ENCODE peak calls at places on chromosomes 6 and 20, in eight cellular contexts. One of them, this sample, is unnamed.

GRCh38 chr6:38436726-38437465 is 202.8 kb downstream of the BTBD9 start:
- DNase-seq in cardiac fibroblast: peak
- DNase-seq in AG10803: peak
- DNase-seq in fibroblast of pulmonary artery: peak
- DNase-seq in psoas muscle: no peak
- DNase-seq in A549: peak
- DNase-seq in neural progenitor cell: peak
- DNase-seq in lower lobe of right lung: no peak
- DNase-seq in this sample: peak

GRCh38 chr6:117327149-117328004 is 62.0 kb downstream of the VGLL2 start:
- DNase-seq in AG10803: no peak
- DNase-seq in A549: no peak
- DNase-seq in cardiac fibroblast: no peak
- DNase-seq in fibroblast of pulmonary artery: no peak
- DNase-seq in neural progenitor cell: no peak
- DNase-seq in psoas muscle: no peak
- DNase-seq in lower lobe of right lung: no peak
- DNase-seq in this sample: no peak

GRCh38 chr6:315921-316752 is 23.9 kb downstream of the DUSP22 start:
- DNase-seq in fibroblast of pulmonary artery: no peak
- DNase-seq in cardiac fibroblast: no peak
- DNase-seq in A549: no peak
- DNase-seq in lower lobe of right lung: no peak
- DNase-seq in psoas muscle: no peak
- DNase-seq in neural progenitor cell: no peak
- DNase-seq in AG10803: peak
- DNase-seq in this sample: no peak

GRCh38 chr6:32291549-32291948 is 67.7 kb upstream of the NOTCH4 start:
- DNase-seq in neural progenitor cell: no peak
- DNase-seq in AG10803: no peak
- DNase-seq in lower lobe of right lung: no peak
- DNase-seq in psoas muscle: no peak
- DNase-seq in fibroblast of pulmonary artery: no peak
- DNase-seq in A549: no peak
- DNase-seq in cardiac fibroblast: no peak
- DNase-seq in this sample: no peak

GRCh38 chr6:151024597-151024996 is 159.1 kb downstream of the MTHFD1L start:
- DNase-seq in fibroblast of pulmonary artery: no peak
- DNase-seq in A549: no peak
- DNase-seq in neural progenitor cell: no peak
- DNase-seq in psoas muscle: no peak
- DNase-seq in AG10803: no peak
- DNase-seq in cardiac fibroblast: no peak
- DNase-seq in lower lobe of right lung: no peak
- DNase-seq in this sample: no peak

GRCh38 chr6:34378470-34378869 is 14.0 kb downstream of the NUDT3 start:
- DNase-seq in AG10803: peak
- DNase-seq in cardiac fibroblast: no peak
- DNase-seq in fibroblast of pulmonary artery: no peak
- DNase-seq in neural progenitor cell: no peak
- DNase-seq in psoas muscle: no peak
- DNase-seq in lower lobe of right lung: no peak
- DNase-seq in A549: no peak
- DNase-seq in this sample: no peak

GRCh38 chr6:112780498-112781096 is 433.5 kb downstream of the RFPL4B start:
- DNase-seq in neural progenitor cell: peak
- DNase-seq in A549: peak
- DNase-seq in lower lobe of right lung: peak
- DNase-seq in cardiac fibroblast: peak
- DNase-seq in fibroblast of pulmonary artery: peak
- DNase-seq in AG10803: peak
- DNase-seq in psoas muscle: peak
- DNase-seq in this sample: peak

GRCh38 chr6:33947916-33948594 is 144.3 kb upstream of the MLN start:
- DNase-seq in neural progenitor cell: no peak
- DNase-seq in AG10803: no peak
- DNase-seq in lower lobe of right lung: no peak
- DNase-seq in A549: no peak
- DNase-seq in fibroblast of pulmonary artery: no peak
- DNase-seq in psoas muscle: no peak
- DNase-seq in cardiac fibroblast: no peak
- DNase-seq in this sample: no peak

GRCh38 chr6:11009353-11009752 is 34.8 kb downstream of the ELOVL2 start:
- DNase-seq in neural progenitor cell: no peak
- DNase-seq in A549: peak
- DNase-seq in lower lobe of right lung: no peak
- DNase-seq in cardiac fibroblast: peak
- DNase-seq in fibroblast of pulmonary artery: peak
- DNase-seq in psoas muscle: no peak
- DNase-seq in AG10803: peak
- DNase-seq in this sample: peak

GRCh38 chr6:64280569-64280968 is 645.0 kb downstream of the PHF3 start:
- DNase-seq in psoas muscle: no peak
- DNase-seq in fibroblast of pulmonary artery: peak
- DNase-seq in lower lobe of right lung: no peak
- DNase-seq in AG10803: peak
- DNase-seq in cardiac fibroblast: peak
- DNase-seq in A549: peak
- DNase-seq in neural progenitor cell: peak
- DNase-seq in this sample: peak

GRCh38 chr6:116596815-116597214 is 19.5 kb upstream of the RSPH4A start:
- DNase-seq in fibroblast of pulmonary artery: peak
- DNase-seq in A549: peak
- DNase-seq in psoas muscle: no peak
- DNase-seq in cardiac fibroblast: peak
- DNase-seq in AG10803: peak
- DNase-seq in lower lobe of right lung: no peak
- DNase-seq in neural progenitor cell: peak
- DNase-seq in this sample: peak

GRCh38 chr20:35621560-35621946 is 5.9 kb downstream of the SPAG4 start:
- DNase-seq in AG10803: no peak
- DNase-seq in cardiac fibroblast: no peak
- DNase-seq in psoas muscle: no peak
- DNase-seq in A549: peak
- DNase-seq in fibroblast of pulmonary artery: no peak
- DNase-seq in lower lobe of right lung: no peak
- DNase-seq in neural progenitor cell: no peak
- DNase-seq in this sample: no peak

GRCh38 chr6:159038914-159039884 is 5.6 kb downstream of the TAGAP start:
- DNase-seq in fibroblast of pulmonary artery: no peak
- DNase-seq in psoas muscle: no peak
- DNase-seq in AG10803: peak
- DNase-seq in neural progenitor cell: no peak
- DNase-seq in lower lobe of right lung: no peak
- DNase-seq in A549: no peak
- DNase-seq in cardiac fibroblast: peak
- DNase-seq in this sample: peak

DNA sequence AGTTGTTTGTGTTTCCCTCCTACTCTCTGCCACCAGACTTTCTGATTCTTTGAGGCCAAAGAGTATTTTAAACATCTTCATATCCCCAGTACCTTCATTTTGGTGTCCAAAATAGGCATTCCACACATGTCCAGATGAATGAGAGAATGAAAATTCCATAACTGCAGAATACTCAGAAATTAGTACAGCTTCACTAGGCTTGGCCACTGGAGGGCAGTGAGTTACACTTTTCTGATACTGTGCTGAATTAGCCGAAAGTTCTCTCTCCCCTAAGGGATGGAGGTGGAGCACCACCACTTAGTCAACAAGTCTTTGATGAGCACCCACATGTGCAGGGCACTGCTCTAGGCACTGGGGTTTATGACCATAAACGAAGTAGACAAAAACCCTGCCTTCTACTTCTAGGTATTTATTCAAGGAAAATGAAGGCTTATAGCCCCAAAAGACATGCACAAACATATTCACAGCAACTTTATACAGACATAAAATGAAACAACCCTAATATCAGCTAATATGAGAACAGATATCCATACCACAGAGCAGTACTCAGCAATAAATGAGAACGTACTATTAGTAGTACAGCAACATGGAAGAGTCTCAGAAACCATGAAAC is 46.1 kb upstream of the TMEM217 start:
- DNase-seq in fibroblast of pulmonary artery: peak
- DNase-seq in neural progenitor cell: peak
- DNase-seq in lower lobe of right lung: no peak
- DNase-seq in psoas muscle: no peak
- DNase-seq in AG10803: peak
- DNase-seq in A549: peak
- DNase-seq in cardiac fibroblast: peak
- DNase-seq in this sample: peak
- TF ChIP-seq CTCF in fibroblast of pulmonary artery: peak
- TF ChIP-seq CTCF in neural progenitor cell: peak
- TF ChIP-seq CTCF in lower lobe of right lung: peak
- TF ChIP-seq CTCF in psoas muscle: peak
- TF ChIP-seq CTCF in AG10803: peak
- TF ChIP-seq CTCF in A549: peak
- TF ChIP-seq CTCF in cardiac fibroblast: peak
- TF ChIP-seq CTCF in this sample: peak

GRCh38 chr6:4124361-4124760 is 11.0 kb downstream of the ECI2 start:
- DNase-seq in fibroblast of pulmonary artery: no peak
- DNase-seq in AG10803: no peak
- DNase-seq in A549: no peak
- DNase-seq in neural progenitor cell: no peak
- DNase-seq in lower lobe of right lung: no peak
- DNase-seq in psoas muscle: no peak
- DNase-seq in cardiac fibroblast: no peak
- DNase-seq in this sample: no peak

GRCh38 chr6:4125933-4126864 is 9.2 kb downstream of the ECI2 start:
- DNase-seq in AG10803: peak
- DNase-seq in fibroblast of pulmonary artery: peak
- DNase-seq in neural progenitor cell: no peak
- DNase-seq in psoas muscle: no peak
- DNase-seq in lower lobe of right lung: no peak
- DNase-seq in cardiac fibroblast: peak
- DNase-seq in A549: peak
- DNase-seq in this sample: peak

GRCh38 chr6:4128072-4128471 is 7.3 kb downstream of the ECI2 start:
- DNase-seq in lower lobe of right lung: no peak
- DNase-seq in AG10803: no peak
- DNase-seq in fibroblast of pulmonary artery: no peak
- DNase-seq in neural progenitor cell: no peak
- DNase-seq in psoas muscle: no peak
- DNase-seq in A549: no peak
- DNase-seq in cardiac fibroblast: peak
- DNase-seq in this sample: no peak

GRCh38 chr6:4128748-4129147 is 6.6 kb downstream of the ECI2 start:
- DNase-seq in psoas muscle: no peak
- DNase-seq in cardiac fibroblast: peak
- DNase-seq in lower lobe of right lung: no peak
- DNase-seq in AG10803: no peak
- DNase-seq in fibroblast of pulmonary artery: peak
- DNase-seq in A549: no peak
- DNase-seq in neural progenitor cell: no peak
- DNase-seq in this sample: no peak

GRCh38 chr6:4125500-4125899 is 9.9 kb downstream of the ECI2 start:
- DNase-seq in AG10803: no peak
- DNase-seq in fibroblast of pulmonary artery: peak
- DNase-seq in cardiac fibroblast: peak
- DNase-seq in neural progenitor cell: no peak
- DNase-seq in lower lobe of right lung: no peak
- DNase-seq in psoas muscle: no peak
- DNase-seq in A549: no peak
- DNase-seq in this sample: no peak
- H3K4me3 ChIP-seq in AG10803: no peak
- H3K4me3 ChIP-seq in fibroblast of pulmonary artery: no peak
- H3K4me3 ChIP-seq in cardiac fibroblast: no peak
- H3K4me3 ChIP-seq in neural progenitor cell: no peak
- H3K4me3 ChIP-seq in lower lobe of right lung: no peak
- H3K4me3 ChIP-seq in psoas muscle: no peak
- H3K4me3 ChIP-seq in A549: no peak
- H3K4me3 ChIP-seq in this sample: no peak

DNA sequence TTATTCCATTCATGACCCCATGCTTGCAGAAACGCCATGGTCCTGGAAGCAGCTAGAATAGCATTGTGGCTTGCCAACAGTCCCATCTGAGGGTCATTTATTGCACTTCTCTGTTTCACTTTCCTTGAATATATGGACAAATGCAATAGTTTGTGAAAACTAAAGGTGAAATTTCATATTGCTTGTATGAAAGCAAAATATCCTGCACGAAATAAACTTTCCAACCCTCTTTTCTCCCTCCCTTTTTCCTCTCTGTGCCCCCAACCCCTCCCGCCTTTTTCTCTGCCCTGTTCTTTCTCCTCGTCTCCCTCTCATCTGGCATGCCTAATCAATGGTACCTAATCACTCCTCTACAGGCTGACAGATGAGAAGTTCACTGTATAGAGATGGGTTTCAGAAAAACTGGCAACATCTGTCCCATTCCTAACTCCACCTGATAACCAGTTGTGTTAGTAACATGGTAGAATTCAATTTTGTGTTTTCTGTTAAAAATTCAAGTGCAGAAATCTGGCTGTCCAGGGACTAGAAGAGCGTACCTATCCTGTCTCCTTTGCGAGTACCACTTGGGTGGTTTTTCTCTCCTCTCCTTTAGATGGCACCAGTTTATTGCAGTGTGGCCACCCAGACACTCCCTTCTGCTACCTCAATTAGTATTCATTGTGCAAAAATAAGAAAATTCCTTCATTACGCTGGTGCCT is 198.6 kb downstream of the FOXA2 start:
- DNase-seq in fibroblast of pulmonary artery: peak
- DNase-seq in psoas muscle: no peak
- DNase-seq in cardiac fibroblast: peak
- DNase-seq in neural progenitor cell: peak
- DNase-seq in A549: peak
- DNase-seq in lower lobe of right lung: no peak
- DNase-seq in AG10803: no peak
- DNase-seq in this sample: no peak
- TF ChIP-seq CTCF in fibroblast of pulmonary artery: peak
- TF ChIP-seq CTCF in psoas muscle: no peak
- TF ChIP-seq CTCF in cardiac fibroblast: peak
- TF ChIP-seq CTCF in neural progenitor cell: peak
- TF ChIP-seq CTCF in A549: peak
- TF ChIP-seq CTCF in lower lobe of right lung: peak
- TF ChIP-seq CTCF in AG10803: no peak
- TF ChIP-seq CTCF in this sample: no peak

GRCh38 chr6:20605061-20605460 is 70.8 kb downstream of the CDKAL1 start:
- DNase-seq in neural progenitor cell: no peak
- DNase-seq in AG10803: no peak
- DNase-seq in psoas muscle: no peak
- DNase-seq in A549: no peak
- DNase-seq in lower lobe of right lung: no peak
- DNase-seq in fibroblast of pulmonary artery: no peak
- DNase-seq in cardiac fibroblast: no peak
- DNase-seq in this sample: no peak

GRCh38 chr6:20608371-20608770 is 74.1 kb downstream of the CDKAL1 start:
- DNase-seq in AG10803: no peak
- DNase-seq in A549: no peak
- DNase-seq in lower lobe of right lung: no peak
- DNase-seq in cardiac fibroblast: no peak
- DNase-seq in psoas muscle: no peak
- DNase-seq in neural progenitor cell: no peak
- DNase-seq in fibroblast of pulmonary artery: no peak
- DNase-seq in this sample: no peak

GRCh38 chr6:20606831-20607230 is 72.6 kb downstream of the CDKAL1 start:
- DNase-seq in A549: no peak
- DNase-seq in lower lobe of right lung: no peak
- DNase-seq in neural progenitor cell: peak
- DNase-seq in AG10803: no peak
- DNase-seq in cardiac fibroblast: no peak
- DNase-seq in psoas muscle: no peak
- DNase-seq in fibroblast of pulmonary artery: no peak
- DNase-seq in this sample: no peak

GRCh38 chr6:20604159-20604558 is 69.9 kb downstream of the CDKAL1 start:
- DNase-seq in lower lobe of right lung: no peak
- DNase-seq in cardiac fibroblast: no peak
- DNase-seq in A549: no peak
- DNase-seq in fibroblast of pulmonary artery: no peak
- DNase-seq in psoas muscle: no peak
- DNase-seq in neural progenitor cell: no peak
- DNase-seq in AG10803: no peak
- DNase-seq in this sample: no peak

GRCh38 chr6:20605581-20605980 is 71.3 kb downstream of the CDKAL1 start:
- DNase-seq in cardiac fibroblast: peak
- DNase-seq in A549: no peak
- DNase-seq in lower lobe of right lung: no peak
- DNase-seq in fibroblast of pulmonary artery: peak
- DNase-seq in psoas muscle: no peak
- DNase-seq in neural progenitor cell: no peak
- DNase-seq in AG10803: peak
- DNase-seq in this sample: peak
- H3K4me3 ChIP-seq in cardiac fibroblast: no peak
- H3K4me3 ChIP-seq in A549: no peak
- H3K4me3 ChIP-seq in lower lobe of right lung: no peak
- H3K4me3 ChIP-seq in fibroblast of pulmonary artery: no peak
- H3K4me3 ChIP-seq in psoas muscle: no peak
- H3K4me3 ChIP-seq in neural progenitor cell: no peak
- H3K4me3 ChIP-seq in AG10803: no peak
- H3K4me3 ChIP-seq in this sample: no peak